ENCODE peak calls at places on chromosomes 16 and 17, in seven cellular contexts. K, U, L, W, D, H and B are unnamed samples. For H3K4me1, the result is how much of the 10 kb centered on the place peaks cover.

GRCh38 chr17:17155568-17155967 is 50.6 kb downstream of the PLD6 start:
- DNase-seq in K (no peak), U (no peak), L (no peak), W (peak), D (peak), H (no peak), B (no peak)

GRCh38 chr17:44007346-44008204 is 3.2 kb downstream of the NAGS start:
- DNase-seq in K (no peak), U (no peak), L (no peak), W (no peak), D (peak), H (peak), B (peak)

GRCh38 chr16:73022534-73022933 is 25.4 kb downstream of the ZFHX3 start:
- DNase-seq in K (no peak), U (no peak), L (no peak), W (no peak), D (no peak), H (no peak), B (no peak)

GRCh38 chr16:73232555-73233422 is 184.9 kb upstream of the ZFHX3 start:
- DNase-seq in K (no peak), U (no peak), L (no peak), W (peak), D (no peak), H (peak), B (no peak)

GRCh38 chr16:83928341-83929055 is 24.5 kb upstream of the OSGIN1 start:
- DNase-seq in K (no peak), U (no peak), L (no peak), W (no peak), D (peak), H (no peak), B (no peak)

GRCh38 chr17:31917065-31917529 is 15.6 kb upstream of the UTP6 start:
- DNase-seq in K (no peak), U (no peak), L (no peak), W (no peak), D (no peak), H (no peak), B (no peak)

GRCh38 chr17:42414782-42415409 is 8.2 kb downstream of the CAVIN1 start:
- DNase-seq in K (no peak), U (no peak), L (no peak), W (no peak), D (no peak), H (no peak), B (no peak)

GRCh38 chr16:29994613-29995329 is 646 bp downstream of the HIRIP3 start:
- DNase-seq in K (no peak), U (no peak), L (no peak), W (no peak), D (peak), H (no peak), B (peak)

GRCh38 chr17:62164712-62165377 is 99.8 kb upstream of the MED13 start:
- DNase-seq in K (no peak), U (no peak), L (no peak), W (no peak), D (no peak), H (no peak), B (no peak)

GRCh38 chr16:13510425-13511151 is 409.4 kb upstream of the ERCC4 start:
- DNase-seq in K (no peak), U (no peak), L (no peak), W (no peak), D (no peak), H (no peak), B (no peak)

GRCh38 chr17:79192503-79193500 is 118.2 kb downstream of the ENGASE start:
- DNase-seq in K (no peak), U (peak), L (no peak), W (no peak), D (peak), H (peak), B (no peak)

GRCh38 chr16:8950580-8951077 is 13.1 kb downstream of the USP7 start:
- DNase-seq in K (no peak), U (no peak), L (no peak), W (no peak), D (peak), H (no peak), B (no peak)

GRCh38 chr16:23466162-23466885 is 13.3 kb upstream of the COG7 start:
- DNase-seq in K (no peak), U (no peak), L (no peak), W (peak), D (peak), H (no peak), B (no peak)

GRCh38 chr16:3021449-3022207 is 1.5 kb downstream of the TNFRSF12A start:
- DNase-seq in K (peak), U (no peak), L (peak), W (peak), D (peak), H (peak), B (peak)

GRCh38 chr16:3023415-3023668 is 400 bp downstream of the HCFC1R1 start:
- DNase-seq in K (no peak), U (no peak), L (no peak), W (no peak), D (peak), H (peak), B (no peak)

GRCh38 chr16:3022697-3023414 is 886 bp downstream of the HCFC1R1 start:
- DNase-seq in K (no peak), U (no peak), L (peak), W (peak), D (peak), H (no peak), B (no peak)

GRCh38 chr16:3020604-3021448 is 658 bp downstream of the TNFRSF12A start:
- DNase-seq in K (peak), U (no peak), L (peak), W (peak), D (peak), H (peak), B (peak)

GRCh38 chr16:3022208-3022696 is 1.5 kb downstream of the HCFC1R1 start:
- DNase-seq in K (peak), U (no peak), L (peak), W (peak), D (peak), H (peak), B (peak)
- H3K4me1 ChIP-seq in K (half or more), U (under half), L (under half), W (under half), D (under half), H (half or more), B (under half)

GRCh38 chr16:88696441-88696840 is 9.8 kb downstream of the RNF166 start:
- DNase-seq in K (no peak), U (no peak), L (no peak), W (no peak), D (no peak), H (no peak), B (no peak)

GRCh38 chr16:88697116-88697830 is 8.9 kb downstream of the RNF166 start:
- DNase-seq in K (no peak), U (no peak), L (no peak), W (no peak), D (no peak), H (no peak), B (no peak)

GRCh38 chr16:88699180-88699579 is 7.0 kb downstream of the RNF166 start:
- DNase-seq in K (no peak), U (no peak), L (no peak), W (no peak), D (no peak), H (no peak), B (no peak)

GRCh38 chr16:88698694-88699045 is 7.5 kb downstream of the RNF166 start:
- DNase-seq in K (no peak), U (no peak), L (no peak), W (no peak), D (no peak), H (no peak), B (no peak)

DNA sequence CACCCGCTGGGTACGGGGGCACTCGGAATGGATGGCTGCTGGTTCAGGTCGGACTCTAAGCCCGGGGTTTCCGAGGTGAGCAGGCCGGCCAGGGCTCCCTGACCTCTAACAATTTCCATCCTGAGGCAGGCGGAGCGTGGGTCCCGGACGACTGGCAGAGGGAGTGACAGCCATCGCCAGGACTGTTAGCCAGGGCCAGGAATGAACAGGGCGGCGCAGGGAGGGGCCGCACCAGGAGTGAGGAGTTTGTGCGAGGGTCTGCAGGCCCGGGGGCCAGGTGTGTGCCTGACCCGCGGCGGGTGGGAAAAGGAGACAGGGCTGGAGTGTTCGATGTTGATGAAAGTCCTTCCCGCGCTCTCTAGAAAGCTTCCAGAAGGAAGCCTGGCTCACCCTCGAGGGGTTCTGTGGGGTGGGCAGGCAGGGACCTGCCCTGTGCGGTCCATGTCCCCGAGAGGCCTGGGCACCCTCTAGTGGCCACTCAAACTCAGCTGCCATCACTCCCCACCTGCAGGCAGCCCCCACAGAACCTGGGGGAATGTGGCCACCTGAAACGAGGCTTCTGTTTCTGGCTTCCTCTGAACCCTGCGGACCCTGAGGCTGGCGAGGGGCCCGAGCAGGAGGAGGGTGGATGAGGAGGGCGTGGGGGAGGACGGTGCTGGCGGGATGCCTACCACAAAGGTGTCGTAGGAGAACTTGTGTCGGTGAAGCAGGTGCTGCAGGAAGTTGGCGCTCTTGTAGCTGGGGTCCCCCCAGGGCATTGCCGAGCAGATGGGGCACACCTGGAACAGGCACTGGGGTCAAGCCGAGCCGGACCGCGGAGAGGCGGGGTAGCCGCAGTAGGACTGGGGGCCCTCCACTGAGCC is 8.1 kb downstream of the RNF166 start:
- DNase-seq in K (no peak), U (no peak), L (no peak), W (no peak), D (no peak), H (no peak), B (no peak)
- H3K4me1 ChIP-seq in K (half or more), U (under half), L (under half), W (under half), D (under half), H (under half), B (under half)

GRCh38 chr16:68752602-68753001 is 15.5 kb downstream of the CDH1 start:
- DNase-seq in K (no peak), U (no peak), L (no peak), W (peak), D (no peak), H (no peak), B (no peak)
- H3K4me1 ChIP-seq in K (under half), U (under half), L (under half), W (under half), D (under half), H (under half), B (under half)

DNA sequence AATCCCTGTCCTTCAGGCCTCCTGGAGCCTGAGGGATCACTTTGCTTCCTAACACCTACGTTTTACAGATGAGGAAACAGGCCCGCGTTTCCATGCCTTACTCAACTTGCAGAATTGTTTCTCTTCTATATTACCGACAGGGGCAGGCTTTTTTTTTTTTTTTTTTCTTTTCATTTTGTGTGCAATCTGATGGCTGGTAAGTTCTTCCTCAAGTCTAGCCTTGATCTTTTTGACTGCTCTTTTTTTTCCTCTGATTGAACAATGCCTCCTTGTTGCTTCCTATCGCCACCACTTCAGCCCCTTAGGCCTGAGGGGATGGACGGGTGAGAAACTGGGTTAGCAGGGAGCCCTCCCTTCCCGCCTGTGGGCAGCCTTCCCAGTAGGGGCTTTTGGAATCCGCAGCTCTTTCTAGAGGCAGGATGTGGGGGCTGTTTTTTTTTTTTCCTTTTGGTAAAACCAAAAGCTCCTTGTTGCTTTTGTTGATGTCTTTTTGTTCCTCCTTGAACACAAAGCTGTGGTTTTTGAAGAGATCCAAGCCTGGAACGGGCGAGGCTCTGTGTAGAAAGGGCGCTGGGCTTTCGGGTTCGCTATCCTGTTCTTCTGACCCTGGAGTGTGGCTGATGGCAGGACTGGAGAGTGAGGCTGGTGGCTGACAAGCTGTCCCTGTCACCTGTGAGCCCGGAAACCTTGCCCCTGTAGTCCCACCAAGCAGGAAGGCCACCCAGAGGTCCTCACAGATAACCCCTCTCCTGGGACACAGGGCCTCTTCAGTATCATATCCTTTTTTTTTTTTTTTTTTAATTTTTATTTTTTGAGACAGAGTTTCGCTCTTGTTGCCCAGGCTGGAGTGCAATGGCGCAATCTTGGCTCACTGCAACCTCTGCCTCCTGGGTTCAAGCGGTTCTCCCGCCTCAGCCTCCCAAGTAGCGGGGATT is 14.0 kb downstream of the LASP1 start:
- DNase-seq in K (no peak), U (no peak), L (no peak), W (no peak), D (peak), H (no peak), B (peak)
- H3K4me1 ChIP-seq in K (half or more), U (under half), L (under half), W (half or more), D (half or more), H (half or more), B (under half)

GRCh38 chr17:7285679-7286078 is 4.2 kb downstream of the SLC2A4 start:
- DNase-seq in K (no peak), U (no peak), L (no peak), W (no peak), D (no peak), H (no peak), B (no peak)

GRCh38 chr17:7281953-7282751 is 634 bp downstream of the SLC2A4 start:
- DNase-seq in K (no peak), U (no peak), L (no peak), W (no peak), D (no peak), H (peak), B (no peak)

GRCh38 chr17:7284911-7285310 is 3.4 kb downstream of the SLC2A4 start:
- DNase-seq in K (no peak), U (no peak), L (no peak), W (no peak), D (no peak), H (no peak), B (no peak)

GRCh38 chr17:7282752-7283321 is 1.3 kb downstream of the SLC2A4 start:
- DNase-seq in K (no peak), U (no peak), L (no peak), W (no peak), D (peak), H (no peak), B (no peak)

GRCh38 chr17:7283471-7284216 is 2.1 kb downstream of the SLC2A4 start:
- DNase-seq in K (no peak), U (no peak), L (no peak), W (no peak), D (no peak), H (no peak), B (no peak)
- H3K4me1 ChIP-seq in K (under half), U (under half), L (under half), W (under half), D (under half), H (half or more), B (under half)

GRCh38 chr16:10750793-10751192 is 7.2 kb downstream of the NUBP1 start:
- DNase-seq in K (no peak), U (no peak), L (no peak), W (no peak), D (no peak), H (no peak), B (no peak)
- H3K4me1 ChIP-seq in K (under half), U (under half), L (under half), W (under half), D (under half), H (under half), B (under half)

GRCh38 chr17:40440166-40440565 is 3.1 kb upstream of the IGFBP4 start:
- DNase-seq in K (no peak), U (no peak), L (no peak), W (no peak), D (no peak), H (no peak), B (no peak)

GRCh38 chr17:40443196-40443987 is at the start of gene IGFBP4:
- DNase-seq in K (peak), U (no peak), L (no peak), W (peak), D (peak), H (peak), B (peak)

GRCh38 chr17:40443988-40444899 is 994 bp downstream of the IGFBP4 start:
- DNase-seq in K (peak), U (no peak), L (no peak), W (peak), D (peak), H (no peak), B (no peak)

GRCh38 chr17:40445769-40446468 is 2.7 kb downstream of the IGFBP4 start:
- DNase-seq in K (no peak), U (no peak), L (no peak), W (peak), D (peak), H (no peak), B (no peak)

GRCh38 chr17:40442392-40443195 is 656 bp upstream of the IGFBP4 start:
- DNase-seq in K (no peak), U (no peak), L (no peak), W (peak), D (peak), H (peak), B (no peak)
- H3K4me1 ChIP-seq in K (under half), U (under half), L (under half), W (under half), D (under half), H (under half), B (under half)